ENCODE peak calls at places on chromosomes 2 and 18, in six cellular contexts. One of them, this sample, is unnamed.

GRCh38 chr2:224359569-224359968 is 42.3 kb downstream of the FAM124B start:
- DNase-seq in iPS DF 6.9: peak; percentile 25
- DNase-seq in kidney epithelial cell: no peak
- DNase-seq in Karpas-422: peak; percentile 62
- DNase-seq in D341Med: peak; percentile 64
- DNase-seq in mesendoderm: peak; percentile 78
- DNase-seq in this sample: no peak

GRCh38 chr2:70420005-70420580 is 118.2 kb upstream of the FAM136A start:
- DNase-seq in mesendoderm: no peak
- DNase-seq in iPS DF 6.9: no peak
- DNase-seq in Karpas-422: no peak
- DNase-seq in kidney epithelial cell: no peak
- DNase-seq in D341Med: no peak
- DNase-seq in this sample: no peak

GRCh38 chr18:48540329-48541025 is 1.6 kb downstream of the CTIF start:
- DNase-seq in mesendoderm: peak; percentile 80
- DNase-seq in Karpas-422: no peak
- DNase-seq in kidney epithelial cell: no peak
- DNase-seq in D341Med: peak; percentile 85
- DNase-seq in iPS DF 6.9: no peak
- DNase-seq in this sample: no peak

GRCh38 chr2:85770369-85770768 is 16.6 kb downstream of the ATOH8 start:
- DNase-seq in Karpas-422: no peak
- DNase-seq in D341Med: no peak
- DNase-seq in iPS DF 6.9: no peak
- DNase-seq in mesendoderm: no peak
- DNase-seq in kidney epithelial cell: no peak
- DNase-seq in this sample: peak; percentile 43

GRCh38 chr2:3534251-3534814 is 15.0 kb upstream of the ADI1 start:
- DNase-seq in Karpas-422: no peak
- DNase-seq in D341Med: no peak
- DNase-seq in iPS DF 6.9: no peak
- DNase-seq in kidney epithelial cell: no peak
- DNase-seq in mesendoderm: no peak
- DNase-seq in this sample: no peak

GRCh38 chr2:3459185-3460015 is 59.9 kb downstream of the ADI1 start:
- DNase-seq in Karpas-422: no peak
- DNase-seq in kidney epithelial cell: no peak
- DNase-seq in mesendoderm: no peak
- DNase-seq in iPS DF 6.9: no peak
- DNase-seq in D341Med: no peak
- DNase-seq in this sample: no peak

GRCh38 chr2:71930073-71930681 is 217.5 kb downstream of the CYP26B1 start:
- DNase-seq in mesendoderm: no peak
- DNase-seq in kidney epithelial cell: no peak
- DNase-seq in D341Med: peak; percentile 8
- DNase-seq in iPS DF 6.9: no peak
- DNase-seq in Karpas-422: no peak
- DNase-seq in this sample: no peak

GRCh38 chr2:45881970-45882581 is 230.6 kb downstream of the PRKCE start:
- DNase-seq in D341Med: no peak
- DNase-seq in Karpas-422: no peak
- DNase-seq in iPS DF 6.9: no peak
- DNase-seq in kidney epithelial cell: no peak
- DNase-seq in mesendoderm: no peak
- DNase-seq in this sample: no peak

GRCh38 chr18:5107990-5108389 is 89.1 kb downstream of the AKAIN1 start:
- DNase-seq in D341Med: no peak
- DNase-seq in iPS DF 6.9: no peak
- DNase-seq in mesendoderm: no peak
- DNase-seq in Karpas-422: no peak
- DNase-seq in kidney epithelial cell: no peak
- DNase-seq in this sample: no peak

GRCh38 chr2:235032949-235033348 is 81.1 kb downstream of the SH3BP4 start:
- DNase-seq in D341Med: no peak
- DNase-seq in iPS DF 6.9: no peak
- DNase-seq in mesendoderm: no peak
- DNase-seq in kidney epithelial cell: no peak
- DNase-seq in Karpas-422: no peak
- DNase-seq in this sample: no peak

GRCh38 chr2:70719231-70719630 is 48.8 kb downstream of the ADD2 start:
- DNase-seq in D341Med: no peak
- DNase-seq in mesendoderm: no peak
- DNase-seq in Karpas-422: no peak
- DNase-seq in iPS DF 6.9: no peak
- DNase-seq in kidney epithelial cell: no peak
- DNase-seq in this sample: no peak

GRCh38 chr2:147177449-147177848 is 667.4 kb upstream of the ACVR2A start:
- DNase-seq in D341Med: no peak
- DNase-seq in mesendoderm: no peak
- DNase-seq in kidney epithelial cell: no peak
- DNase-seq in iPS DF 6.9: no peak
- DNase-seq in Karpas-422: no peak
- DNase-seq in this sample: no peak

GRCh38 chr18:7779226-7779625 is 212.1 kb downstream of the PTPRM start:
- DNase-seq in D341Med: no peak
- DNase-seq in kidney epithelial cell: no peak
- DNase-seq in Karpas-422: no peak
- DNase-seq in mesendoderm: no peak
- DNase-seq in iPS DF 6.9: no peak
- DNase-seq in this sample: no peak

GRCh38 chr18:27315001-27315400 is 129.9 kb upstream of the CHST9 start:
- DNase-seq in D341Med: no peak
- DNase-seq in Karpas-422: no peak
- DNase-seq in kidney epithelial cell: no peak
- DNase-seq in mesendoderm: no peak
- DNase-seq in iPS DF 6.9: no peak
- DNase-seq in this sample: no peak

GRCh38 chr2:237916296-237916695 is 50.5 kb upstream of the UBE2F start:
- DNase-seq in mesendoderm: no peak
- DNase-seq in D341Med: no peak
- DNase-seq in kidney epithelial cell: no peak
- DNase-seq in Karpas-422: no peak
- DNase-seq in iPS DF 6.9: no peak
- DNase-seq in this sample: no peak

GRCh38 chr2:120880381-120880780 is 144.7 kb downstream of the GLI2 start:
- DNase-seq in kidney epithelial cell: no peak
- DNase-seq in mesendoderm: no peak
- DNase-seq in Karpas-422: no peak
- DNase-seq in D341Med: no peak
- DNase-seq in iPS DF 6.9: no peak
- DNase-seq in this sample: no peak

GRCh38 chr2:176409671-176410070 is 140.4 kb downstream of the MTX2 start:
- DNase-seq in iPS DF 6.9: no peak
- DNase-seq in mesendoderm: no peak
- DNase-seq in kidney epithelial cell: no peak
- DNase-seq in D341Med: no peak
- DNase-seq in Karpas-422: peak; percentile 11
- DNase-seq in this sample: no peak

GRCh38 chr2:12261993-12262680 is 454.6 kb upstream of the TRIB2 start:
- DNase-seq in D341Med: no peak
- DNase-seq in iPS DF 6.9: no peak
- DNase-seq in Karpas-422: no peak
- DNase-seq in kidney epithelial cell: no peak
- DNase-seq in mesendoderm: peak; percentile 57
- DNase-seq in this sample: peak; percentile 88

GRCh38 chr18:49846718-49847470 is 33.6 kb upstream of the ACAA2 start:
- DNase-seq in iPS DF 6.9: no peak
- DNase-seq in mesendoderm: no peak
- DNase-seq in D341Med: no peak
- DNase-seq in Karpas-422: no peak
- DNase-seq in kidney epithelial cell: no peak
- DNase-seq in this sample: no peak

GRCh38 chr2:140695163-140695562 is 1435.7 kb downstream of the LRP1B start:
- DNase-seq in iPS DF 6.9: peak; percentile 5
- DNase-seq in D341Med: no peak
- DNase-seq in Karpas-422: no peak
- DNase-seq in mesendoderm: peak; percentile 67
- DNase-seq in kidney epithelial cell: peak; percentile 19
- DNase-seq in this sample: no peak

GRCh38 chr2:226661789-226662545 is 137.7 kb downstream of the IRS1 start:
- DNase-seq in Karpas-422: no peak
- DNase-seq in mesendoderm: peak; percentile 46
- DNase-seq in iPS DF 6.9: no peak
- DNase-seq in kidney epithelial cell: peak; percentile 95
- DNase-seq in D341Med: no peak
- DNase-seq in this sample: no peak

GRCh38 chr2:198596985-198597384 is 792.6 kb downstream of the PLCL1 start:
- DNase-seq in mesendoderm: no peak
- DNase-seq in D341Med: no peak
- DNase-seq in iPS DF 6.9: no peak
- DNase-seq in Karpas-422: no peak
- DNase-seq in kidney epithelial cell: no peak
- DNase-seq in this sample: no peak

GRCh38 chr2:80238692-80239469 is 65.7 kb downstream of the LRRTM1 start:
- DNase-seq in D341Med: peak; percentile 42
- DNase-seq in kidney epithelial cell: no peak
- DNase-seq in mesendoderm: peak; percentile 54
- DNase-seq in iPS DF 6.9: no peak
- DNase-seq in Karpas-422: peak; percentile 85
- DNase-seq in this sample: peak; percentile 2

GRCh38 chr2:217691920-217692666 is 310.7 kb downstream of the TNS1 start:
- DNase-seq in mesendoderm: peak; percentile 71
- DNase-seq in Karpas-422: no peak
- DNase-seq in D341Med: no peak
- DNase-seq in kidney epithelial cell: no peak
- DNase-seq in iPS DF 6.9: no peak
- DNase-seq in this sample: no peak

GRCh38 chr2:221129657-221130056 is 442.4 kb downstream of the EPHA4 start:
- DNase-seq in mesendoderm: no peak
- DNase-seq in kidney epithelial cell: no peak
- DNase-seq in D341Med: no peak
- DNase-seq in iPS DF 6.9: no peak
- DNase-seq in Karpas-422: no peak
- DNase-seq in this sample: no peak

GRCh38 chr2:138515084-138515483 is 13.5 kb downstream of the SPOPL start:
- DNase-seq in iPS DF 6.9: no peak
- DNase-seq in Karpas-422: no peak
- DNase-seq in D341Med: no peak
- DNase-seq in kidney epithelial cell: no peak
- DNase-seq in mesendoderm: no peak
- DNase-seq in this sample: no peak

GRCh38 chr2:218995972-218996644 is 2.9 kb upstream of the CRYBA2 start:
- DNase-seq in Karpas-422: peak; percentile 93
- DNase-seq in D341Med: peak; percentile 94
- DNase-seq in mesendoderm: peak; percentile 91
- DNase-seq in iPS DF 6.9: no peak
- DNase-seq in kidney epithelial cell: no peak
- DNase-seq in this sample: peak; percentile 76

GRCh38 chr2:133452146-133452545 is 116.1 kb downstream of the NCKAP5 start:
- DNase-seq in Karpas-422: no peak
- DNase-seq in kidney epithelial cell: no peak
- DNase-seq in iPS DF 6.9: no peak
- DNase-seq in D341Med: peak; percentile 63
- DNase-seq in mesendoderm: no peak
- DNase-seq in this sample: no peak

GRCh38 chr2:160367887-160368286 is 125.7 kb downstream of the RBMS1 start:
- DNase-seq in kidney epithelial cell: peak; percentile 92
- DNase-seq in mesendoderm: no peak
- DNase-seq in Karpas-422: peak; percentile 15
- DNase-seq in iPS DF 6.9: no peak
- DNase-seq in D341Med: no peak
- DNase-seq in this sample: no peak

GRCh38 chr18:5391427-5391826 is 95.9 kb upstream of the ZBTB14 start:
- DNase-seq in mesendoderm: no peak
- DNase-seq in kidney epithelial cell: no peak
- DNase-seq in D341Med: no peak
- DNase-seq in Karpas-422: no peak
- DNase-seq in iPS DF 6.9: no peak
- DNase-seq in this sample: no peak

GRCh38 chr2:234363011-234363487 is 133.8 kb downstream of the ARL4C start:
- DNase-seq in Karpas-422: no peak
- DNase-seq in iPS DF 6.9: peak; percentile 78
- DNase-seq in D341Med: no peak
- DNase-seq in mesendoderm: peak; percentile 98
- DNase-seq in kidney epithelial cell: peak; percentile 56
- DNase-seq in this sample: no peak

GRCh38 chr2:96842600-96842999 is 1.2 kb downstream of the ANKRD23 start:
- DNase-seq in mesendoderm: peak; percentile 54
- DNase-seq in kidney epithelial cell: no peak
- DNase-seq in iPS DF 6.9: no peak
- DNase-seq in Karpas-422: no peak
- DNase-seq in D341Med: no peak
- DNase-seq in this sample: no peak

GRCh38 chr2:132383956-132384355 is 32.6 kb upstream of the GPR39 start:
- DNase-seq in D341Med: no peak
- DNase-seq in kidney epithelial cell: no peak
- DNase-seq in iPS DF 6.9: no peak
- DNase-seq in mesendoderm: no peak
- DNase-seq in Karpas-422: no peak
- DNase-seq in this sample: peak; percentile 19

GRCh38 chr18:79883461-79884295 is 67.8 kb downstream of the SLC66A2 start:
- DNase-seq in kidney epithelial cell: no peak
- DNase-seq in iPS DF 6.9: no peak
- DNase-seq in Karpas-422: no peak
- DNase-seq in D341Med: no peak
- DNase-seq in mesendoderm: no peak
- DNase-seq in this sample: no peak

GRCh38 chr2:109475531-109476210 is 138.1 kb downstream of the SEPTIN10 start:
- DNase-seq in iPS DF 6.9: no peak
- DNase-seq in D341Med: no peak
- DNase-seq in kidney epithelial cell: no peak
- DNase-seq in mesendoderm: no peak
- DNase-seq in Karpas-422: no peak
- DNase-seq in this sample: peak; percentile 73

GRCh38 chr18:36176177-36176584 is 11.1 kb upstream of the MOCOS start:
- DNase-seq in D341Med: no peak
- DNase-seq in Karpas-422: no peak
- DNase-seq in mesendoderm: no peak
- DNase-seq in kidney epithelial cell: no peak
- DNase-seq in iPS DF 6.9: no peak
- DNase-seq in this sample: no peak

GRCh38 chr2:226760412-226761194 is 39.0 kb downstream of the IRS1 start:
- DNase-seq in D341Med: peak; percentile 29
- DNase-seq in Karpas-422: no peak
- DNase-seq in iPS DF 6.9: no peak
- DNase-seq in kidney epithelial cell: peak; percentile 60
- DNase-seq in mesendoderm: no peak
- DNase-seq in this sample: no peak

GRCh38 chr2:238606311-238606710 is 179.6 kb downstream of the ASB1 start:
- DNase-seq in D341Med: no peak
- DNase-seq in Karpas-422: no peak
- DNase-seq in mesendoderm: no peak
- DNase-seq in iPS DF 6.9: no peak
- DNase-seq in kidney epithelial cell: no peak
- DNase-seq in this sample: no peak

GRCh38 chr2:58973831-58974281 is 732.7 kb upstream of the FANCL start:
- DNase-seq in iPS DF 6.9: no peak
- DNase-seq in Karpas-422: no peak
- DNase-seq in kidney epithelial cell: no peak
- DNase-seq in D341Med: no peak
- DNase-seq in mesendoderm: peak; percentile 72
- DNase-seq in this sample: no peak

GRCh38 chr2:18437909-18438308 is 122.5 kb downstream of the RDH14 start:
- DNase-seq in kidney epithelial cell: no peak
- DNase-seq in iPS DF 6.9: no peak
- DNase-seq in D341Med: no peak
- DNase-seq in mesendoderm: no peak
- DNase-seq in Karpas-422: no peak
- DNase-seq in this sample: no peak